ENCODE peak calls at places on chromosome 12, in six cellular contexts. One of them, this sample, is unnamed.

GRCh38 chr12:59834659-59835474 is 239.0 kb downstream of the SLC16A7 start:
- DNase-seq in endothelial cell: no peak
- DNase-seq in HFFc6: peak
- DNase-seq in tibial nerve: no peak
- DNase-seq in ovary: no peak
- DNase-seq in retinal pigment epithelial cell: no peak
- DNase-seq in this sample: peak

GRCh38 chr12:62530596-62530995 is 64.0 kb downstream of the MON2 start:
- DNase-seq in ovary: no peak
- DNase-seq in tibial nerve: no peak
- DNase-seq in endothelial cell: no peak
- DNase-seq in retinal pigment epithelial cell: no peak
- DNase-seq in HFFc6: peak
- DNase-seq in this sample: no peak

GRCh38 chr12:62683724-62684501 is 217.3 kb downstream of the MON2 start:
- DNase-seq in retinal pigment epithelial cell: no peak
- DNase-seq in ovary: peak
- DNase-seq in endothelial cell: no peak
- DNase-seq in HFFc6: peak
- DNase-seq in tibial nerve: peak
- DNase-seq in this sample: no peak

GRCh38 chr12:116665666-116666304 is 72.1 kb downstream of the SPRING1 start:
- DNase-seq in tibial nerve: no peak
- DNase-seq in endothelial cell: no peak
- DNase-seq in retinal pigment epithelial cell: no peak
- DNase-seq in ovary: no peak
- DNase-seq in HFFc6: peak
- DNase-seq in this sample: no peak

GRCh38 chr12:32489070-32489469 is 89.7 kb downstream of the FGD4 start:
- DNase-seq in endothelial cell: no peak
- DNase-seq in ovary: no peak
- DNase-seq in retinal pigment epithelial cell: peak
- DNase-seq in tibial nerve: no peak
- DNase-seq in HFFc6: no peak
- DNase-seq in this sample: no peak

GRCh38 chr12:124375789-124376175 is 80.9 kb downstream of the RFLNA start:
- DNase-seq in endothelial cell: no peak
- DNase-seq in tibial nerve: no peak
- DNase-seq in retinal pigment epithelial cell: no peak
- DNase-seq in HFFc6: no peak
- DNase-seq in ovary: no peak
- DNase-seq in this sample: no peak

GRCh38 chr12:67919406-67919805 is 69.8 kb upstream of the IFNG-AS1 start:
- DNase-seq in HFFc6: peak
- DNase-seq in retinal pigment epithelial cell: no peak
- DNase-seq in tibial nerve: no peak
- DNase-seq in ovary: no peak
- DNase-seq in endothelial cell: no peak
- DNase-seq in this sample: no peak

GRCh38 chr12:39227218-39227617 is 215.7 kb downstream of the KIF21A start:
- DNase-seq in retinal pigment epithelial cell: no peak
- DNase-seq in HFFc6: no peak
- DNase-seq in ovary: no peak
- DNase-seq in tibial nerve: no peak
- DNase-seq in endothelial cell: no peak
- DNase-seq in this sample: no peak

GRCh38 chr12:47312794-47313426 is 233.2 kb upstream of the AMIGO2 start:
- DNase-seq in HFFc6: no peak
- DNase-seq in retinal pigment epithelial cell: no peak
- DNase-seq in ovary: no peak
- DNase-seq in endothelial cell: no peak
- DNase-seq in tibial nerve: no peak
- DNase-seq in this sample: peak

GRCh38 chr12:56137853-56138571 is 9.9 kb downstream of the ESYT1 start:
- DNase-seq in HFFc6: no peak
- DNase-seq in ovary: no peak
- DNase-seq in tibial nerve: no peak
- DNase-seq in retinal pigment epithelial cell: no peak
- DNase-seq in endothelial cell: no peak
- DNase-seq in this sample: no peak

GRCh38 chr12:113586461-113586860 is 114.8 kb upstream of the LHX5 start:
- DNase-seq in endothelial cell: no peak
- DNase-seq in retinal pigment epithelial cell: no peak
- DNase-seq in ovary: no peak
- DNase-seq in HFFc6: no peak
- DNase-seq in tibial nerve: no peak
- DNase-seq in this sample: no peak

GRCh38 chr12:28770329-28770728 is 378.7 kb upstream of the FAR2 start:
- DNase-seq in endothelial cell: peak
- DNase-seq in retinal pigment epithelial cell: no peak
- DNase-seq in tibial nerve: no peak
- DNase-seq in ovary: no peak
- DNase-seq in HFFc6: no peak
- DNase-seq in this sample: no peak

GRCh38 chr12:56261503-56262230 is 3.5 kb upstream of the ANKRD52 start:
- DNase-seq in tibial nerve: no peak
- DNase-seq in HFFc6: peak
- DNase-seq in ovary: no peak
- DNase-seq in endothelial cell: no peak
- DNase-seq in retinal pigment epithelial cell: no peak
- DNase-seq in this sample: no peak

GRCh38 chr12:62866451-62867082 is 68.4 kb downstream of the PPM1H start:
- DNase-seq in endothelial cell: peak
- DNase-seq in HFFc6: peak
- DNase-seq in ovary: no peak
- DNase-seq in tibial nerve: no peak
- DNase-seq in retinal pigment epithelial cell: no peak
- DNase-seq in this sample: no peak

GRCh38 chr12:109523504-109523903 is 46.1 kb downstream of the UBE3B start:
- DNase-seq in tibial nerve: no peak
- DNase-seq in endothelial cell: no peak
- DNase-seq in retinal pigment epithelial cell: no peak
- DNase-seq in ovary: no peak
- DNase-seq in HFFc6: no peak
- DNase-seq in this sample: no peak

GRCh38 chr12:12070674-12071661 is at the start of gene BCL2L14:
- DNase-seq in HFFc6: no peak
- DNase-seq in ovary: no peak
- DNase-seq in endothelial cell: no peak
- DNase-seq in tibial nerve: no peak
- DNase-seq in retinal pigment epithelial cell: no peak
- DNase-seq in this sample: peak
- TF ChIP-seq CTCF in HFFc6: no peak
- TF ChIP-seq CTCF in ovary: no peak
- TF ChIP-seq CTCF in endothelial cell: no peak
- TF ChIP-seq CTCF in tibial nerve: no peak
- TF ChIP-seq CTCF in retinal pigment epithelial cell: no peak
- TF ChIP-seq CTCF in this sample: no peak

DNA sequence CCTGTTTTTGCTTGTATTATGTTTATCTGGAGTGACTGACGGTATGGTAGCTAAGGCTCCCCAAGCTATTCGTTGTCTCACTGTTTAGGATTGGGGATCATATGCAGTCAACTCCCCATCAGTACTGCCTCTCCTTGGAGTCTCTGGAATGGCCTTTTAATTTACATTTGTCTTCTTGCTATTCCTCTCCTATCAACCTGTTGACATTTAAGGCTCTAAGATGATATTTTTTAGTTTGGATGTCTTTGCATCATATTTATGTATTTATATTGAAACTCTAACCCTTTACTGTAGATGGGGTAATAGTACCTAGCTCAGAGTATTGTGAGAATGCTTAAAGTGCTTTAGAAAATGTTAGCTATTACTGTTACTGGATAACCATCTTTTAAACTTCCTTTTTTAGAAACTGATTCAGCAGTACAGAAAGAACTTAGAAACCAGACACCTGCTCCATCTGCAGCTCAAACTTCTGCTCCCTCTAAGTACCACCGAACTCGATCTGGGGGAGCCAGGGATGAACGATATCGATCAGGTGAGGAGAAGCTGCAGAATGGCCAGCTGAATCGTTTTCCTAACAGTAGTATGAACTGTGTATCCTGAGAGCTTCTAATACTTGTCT is 123.5 kb upstream of the ATF1 start:
- DNase-seq in tibial nerve: no peak
- DNase-seq in retinal pigment epithelial cell: no peak
- DNase-seq in endothelial cell: no peak
- DNase-seq in HFFc6: no peak
- DNase-seq in ovary: no peak
- DNase-seq in this sample: no peak
- TF ChIP-seq CTCF in tibial nerve: no peak
- TF ChIP-seq CTCF in retinal pigment epithelial cell: no peak
- TF ChIP-seq CTCF in endothelial cell: no peak
- TF ChIP-seq CTCF in HFFc6: no peak
- TF ChIP-seq CTCF in ovary: no peak
- TF ChIP-seq CTCF in this sample: no peak

DNA sequence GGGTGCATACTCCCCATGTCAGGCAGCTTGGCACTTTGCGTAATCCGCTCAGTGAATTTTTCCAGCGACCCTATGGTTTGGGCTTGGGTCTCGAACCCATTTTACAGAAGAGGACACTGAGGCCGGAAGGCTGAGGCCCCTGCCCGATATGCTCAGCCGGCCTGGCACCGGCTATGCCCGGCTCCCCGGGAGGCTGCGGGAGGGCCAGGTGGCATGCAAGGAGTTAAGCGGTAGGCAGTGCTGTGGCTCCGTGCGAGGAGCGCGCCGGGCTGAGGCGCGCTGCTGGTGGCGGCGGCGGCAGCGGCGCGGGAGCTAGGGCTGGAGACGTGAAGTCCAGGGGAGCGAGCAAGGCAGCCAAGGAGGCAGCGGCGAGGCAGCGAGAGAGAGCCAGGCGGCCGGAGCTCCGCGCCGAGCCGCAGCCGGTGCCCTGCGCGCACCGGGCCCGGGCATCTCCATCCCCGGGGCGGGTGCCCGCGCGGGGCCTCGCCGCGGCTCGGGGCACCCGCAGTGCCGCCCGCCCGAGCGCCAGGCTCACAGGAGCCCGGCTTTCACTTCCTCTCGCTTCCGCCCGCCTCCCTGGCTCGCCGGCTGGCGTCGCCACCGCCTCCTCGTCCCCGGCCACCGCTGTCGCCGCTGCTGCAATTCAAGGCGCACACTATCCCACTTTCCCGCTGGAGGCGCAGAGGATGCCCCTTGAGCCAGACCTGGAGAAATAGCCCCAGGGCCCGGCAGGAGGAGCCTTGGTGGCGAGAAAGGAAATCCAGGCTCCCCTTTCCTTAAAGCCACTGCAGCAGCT is at the start of gene WSCD2:
- DNase-seq in HFFc6: no peak
- DNase-seq in retinal pigment epithelial cell: no peak
- DNase-seq in tibial nerve: peak
- DNase-seq in ovary: no peak
- DNase-seq in endothelial cell: peak
- DNase-seq in this sample: no peak
- TF ChIP-seq CTCF in HFFc6: no peak
- TF ChIP-seq CTCF in retinal pigment epithelial cell: no peak
- TF ChIP-seq CTCF in tibial nerve: no peak
- TF ChIP-seq CTCF in ovary: no peak
- TF ChIP-seq CTCF in endothelial cell: no peak
- TF ChIP-seq CTCF in this sample: no peak

DNA sequence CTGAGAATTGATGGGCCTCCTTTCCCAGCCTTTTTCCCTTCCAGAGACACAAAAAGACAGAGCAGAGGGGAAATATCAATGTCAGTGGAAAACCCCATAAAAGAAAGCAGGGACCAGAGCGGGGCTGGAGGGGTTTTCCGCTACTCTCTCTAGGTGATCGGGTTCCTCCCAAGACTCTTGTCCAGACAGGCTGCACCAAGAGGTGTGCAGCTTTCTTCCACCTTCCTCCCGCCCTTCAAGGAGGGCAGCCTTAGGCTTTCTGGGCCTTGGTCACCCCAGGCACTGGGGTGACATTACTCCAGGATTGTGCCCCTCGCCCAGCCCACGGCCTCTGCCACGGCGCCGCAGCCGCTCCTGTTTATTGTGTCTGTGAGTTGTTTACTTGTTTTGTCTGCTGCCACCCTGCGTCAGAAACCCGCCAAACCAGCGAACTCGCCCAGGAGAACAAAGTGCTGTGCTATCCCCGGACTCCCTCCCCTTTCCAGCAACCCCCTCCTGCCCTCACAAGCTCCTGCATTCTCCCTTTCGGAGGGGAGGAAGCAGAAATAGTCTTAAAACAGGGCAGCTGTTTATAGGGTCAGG is 6.7 kb upstream of the HOXC6 start:
- DNase-seq in HFFc6: no peak
- DNase-seq in retinal pigment epithelial cell: no peak
- DNase-seq in ovary: peak
- DNase-seq in tibial nerve: no peak
- DNase-seq in endothelial cell: peak
- DNase-seq in this sample: peak
- TF ChIP-seq CTCF in HFFc6: no peak
- TF ChIP-seq CTCF in retinal pigment epithelial cell: no peak
- TF ChIP-seq CTCF in ovary: no peak
- TF ChIP-seq CTCF in tibial nerve: no peak
- TF ChIP-seq CTCF in endothelial cell: no peak
- TF ChIP-seq CTCF in this sample: peak